ENCODE peak calls at places on chromosomes 16 and 17, in five cellular contexts. C is stromal cell of bone marrow, H is ACHN, O is esophagus muscularis mucosa, R is lung. F is an unnamed sample.

GRCh38 chr17:78723001-78723796 is 58.9 kb downstream of the CYTH1 start:
- DNase-seq in C (no peak), H (no peak), O (no peak), R (no peak), F (no peak)

GRCh38 chr16:88782454-88783390 is 2.3 kb downstream of the PIEZO1 start:
- DNase-seq in C (peak; percentile 69), H (peak; percentile 65), O (no peak), R (no peak), F (no peak)

GRCh38 chr17:2042355-2042929 is 620 bp downstream of the OVCA2 start:
- DNase-seq in C (no peak), H (peak; percentile 65), O (no peak), R (no peak), F (no peak)

GRCh38 chr17:63477471-63478440 is 895 bp downstream of the ACE start:
- DNase-seq in C (no peak), H (no peak), O (no peak), R (no peak), F (no peak)

GRCh38 chr17:1227365-1227764 is 42.9 kb upstream of the BHLHA9 start:
- DNase-seq in C (no peak), H (no peak), O (no peak), R (no peak), F (no peak)

GRCh38 chr17:48102700-48103378 is 1.6 kb upstream of the CBX1 start:
- DNase-seq in C (no peak), H (no peak), O (no peak), R (no peak), F (no peak)

GRCh38 chr16:9417898-9418297 is 326.5 kb downstream of the HAPSTR1 start:
- DNase-seq in C (no peak), H (no peak), O (no peak), R (no peak), F (no peak)

GRCh38 chr16:15903960-15904359 is 15.6 kb upstream of the CEP20 start:
- DNase-seq in C (no peak), H (no peak), O (no peak), R (no peak), F (no peak)

GRCh38 chr16:51003850-51004566 is 147.1 kb downstream of the SALL1 start:
- DNase-seq in C (no peak), H (no peak), O (no peak), R (no peak), F (no peak)

GRCh38 chr16:12339686-12340085 is 363.2 kb downstream of the SNX29 start:
- DNase-seq in C (peak; percentile 35), H (no peak), O (no peak), R (no peak), F (no peak)

GRCh38 chr16:30934827-30935557 is 11.6 kb downstream of the FBXL19 start:
- DNase-seq in C (peak; percentile 21), H (peak; percentile 62), O (no peak), R (no peak), F (no peak)

GRCh38 chr17:80986816-80987480 is 4.7 kb upstream of the CHMP6 start:
- DNase-seq in C (no peak), H (no peak), O (no peak), R (no peak), F (peak; percentile 34)

GRCh38 chr17:50203589-50204345 is 2.3 kb upstream of the COL1A1 start:
- DNase-seq in C (peak; percentile 83), H (no peak), O (no peak), R (no peak), F (no peak)

GRCh38 chr17:31321481-31321880 is at the start of gene EVI2A:
- DNase-seq in C (peak; percentile 83), H (peak; percentile 90), O (no peak), R (no peak), F (peak; percentile 26)

GRCh38 chr16:7324306-7324705 is 8.3 kb upstream of the RBFOX1 start:
- DNase-seq in C (no peak), H (no peak), O (no peak), R (no peak), F (no peak)

GRCh38 chr17:11624968-11625367 is 26.7 kb downstream of the DNAH9 start:
- DNase-seq in C (no peak), H (no peak), O (no peak), R (no peak), F (no peak)

GRCh38 chr16:30377050-30377811 is 2.6 kb downstream of the MYL11 start:
- DNase-seq in C (no peak), H (no peak), O (no peak), R (no peak), F (no peak)

GRCh38 chr17:40093580-40094201 is 6.7 kb downstream of the NR1D1 start:
- DNase-seq in C (no peak), H (no peak), O (no peak), R (no peak), F (no peak)

GRCh38 chr16:89170346-89171215 is 967 bp upstream of the CDH15 start:
- DNase-seq in C (no peak), H (peak; percentile 35), O (no peak), R (peak; percentile 74), F (no peak)

GRCh38 chr16:1309888-1310831 is 724 bp downstream of the UBE2I start:
- DNase-seq in C (no peak), H (peak; percentile 46), O (no peak), R (peak; percentile 49), F (peak; percentile 44)

GRCh38 chr17:58394534-58395223 is 22.7 kb downstream of the RNF43 start:
- DNase-seq in C (no peak), H (no peak), O (no peak), R (no peak), F (no peak)

GRCh38 chr16:69937465-69937951 is 13.6 kb upstream of the CLEC18A start:
- DNase-seq in C (no peak), H (no peak), O (no peak), R (no peak), F (no peak)

GRCh38 chr16:28838558-28838918 is 7.6 kb downstream of the TUFM start:
- DNase-seq in C (no peak), H (no peak), O (no peak), R (no peak), F (no peak)

GRCh38 chr17:73142763-73143395 is 21.9 kb upstream of the SSTR2 start:
- DNase-seq in C (no peak), H (no peak), O (no peak), R (no peak), F (no peak)

GRCh38 chr16:17519556-17519955 is 48.8 kb upstream of the XYLT1 start:
- DNase-seq in C (no peak), H (no peak), O (no peak), R (no peak), F (no peak)

GRCh38 chr16:64147941-64148340 is 973.9 kb downstream of the CDH11 start:
- DNase-seq in C (no peak), H (no peak), O (no peak), R (no peak), F (no peak)

GRCh38 chr17:57724038-57724728 is 20.9 kb downstream of the CCDC182 start:
- DNase-seq in C (no peak), H (peak; percentile 5), O (no peak), R (no peak), F (no peak)

GRCh38 chr16:72244853-72245252 is 72.9 kb upstream of the PMFBP1 start:
- DNase-seq in C (no peak), H (no peak), O (no peak), R (no peak), F (no peak)

GRCh38 chr17:33651631-33652030 is 358.5 kb upstream of the ASIC2 start:
- DNase-seq in C (no peak), H (peak; percentile 19), O (no peak), R (no peak), F (no peak)

GRCh38 chr17:80491478-80492342 is 15.3 kb upstream of the NPTX1 start:
- DNase-seq in C (no peak), H (peak; percentile 24), O (no peak), R (no peak), F (no peak)

GRCh38 chr17:42422958-42423712 is at the start of gene CAVIN1:
- DNase-seq in C (peak; percentile 99), H (peak; percentile 99), O (peak; percentile 100), R (peak; percentile 98), F (peak; percentile 93)

GRCh38 chr17:8288336-8289102 is at the start of gene RANGRF:
- DNase-seq in C (peak; percentile 68), H (peak; percentile 89), O (peak; percentile 97), R (peak; percentile 91), F (peak; percentile 92)

GRCh38 chr16:86191663-86192062 is 292.7 kb downstream of the IRF8 start:
- DNase-seq in C (no peak), H (no peak), O (no peak), R (no peak), F (no peak)

GRCh38 chr16:727291-727977 is 528 bp downstream of the HAGHL start:
- DNase-seq in C (no peak), H (no peak), O (no peak), R (no peak), F (no peak)

GRCh38 chr17:18315498-18316360 is 636 bp downstream of the SMCR8 start:
- DNase-seq in C (no peak), H (no peak), O (no peak), R (no peak), F (peak; percentile 14)

GRCh38 chr17:48262982-48263586 is 155.5 kb downstream of the SNX11 start:
- DNase-seq in C (no peak), H (peak; percentile 58), O (no peak), R (no peak), F (no peak)

GRCh38 chr16:50290856-50291255 is 24.5 kb downstream of the ADCY7 start:
- DNase-seq in C (no peak), H (no peak), O (no peak), R (no peak), F (no peak)

GRCh38 chr16:84463221-84463620 is 41.2 kb downstream of the MEAK7 start:
- DNase-seq in C (no peak), H (no peak), O (no peak), R (no peak), F (no peak)

GRCh38 chr17:35429702-35430101 is 2.6 kb downstream of the SLFN12 start:
- DNase-seq in C (no peak), H (no peak), O (no peak), R (no peak), F (no peak)